ENCODE peak calls at places on chromosomes 16 and 17, in seven cellular contexts. C, Y, K, M, A, J and R are unnamed samples.

GRCh38 chr17:13596241-13596941 is 5.3 kb downstream of the HS3ST3A1 start:
- DNase-seq in C (no peak), Y (no peak), K (no peak), M (no peak), A (no peak), J (no peak), R (no peak)

GRCh38 chr16:27579086-27579980 is 29.4 kb downstream of the KATNIP start:
- DNase-seq in C (no peak), Y (no peak), K (no peak), M (no peak), A (no peak), J (no peak), R (no peak)

GRCh38 chr17:80800775-80801391 is 190.8 kb upstream of the CHMP6 start:
- DNase-seq in C (no peak), Y (no peak), K (no peak), M (no peak), A (no peak), J (no peak), R (peak)

GRCh38 chr16:77090062-77090461 is 100.9 kb upstream of the MON1B start:
- DNase-seq in C (no peak), Y (no peak), K (no peak), M (no peak), A (no peak), J (no peak), R (no peak)

GRCh38 chr17:76537288-76537577 is 276 bp downstream of the CYGB start:
- DNase-seq in C (peak), Y (peak), K (no peak), M (no peak), A (no peak), J (peak), R (no peak)

GRCh38 chr17:62110923-62111484 is 45.9 kb upstream of the MED13 start:
- DNase-seq in C (no peak), Y (no peak), K (no peak), M (no peak), A (no peak), J (no peak), R (no peak)

GRCh38 chr16:17396762-17397498 is 73.8 kb downstream of the XYLT1 start:
- DNase-seq in C (no peak), Y (peak), K (no peak), M (no peak), A (peak), J (no peak), R (no peak)

GRCh38 chr16:85651822-85652430 is 36.8 kb downstream of the GINS2 start:
- DNase-seq in C (no peak), Y (peak), K (no peak), M (no peak), A (no peak), J (peak), R (no peak)

GRCh38 chr17:40015998-40016691 is 905 bp downstream of the CSF3 start:
- DNase-seq in C (peak), Y (no peak), K (no peak), M (no peak), A (no peak), J (no peak), R (no peak)

GRCh38 chr16:2968368-2968737 is 795 bp upstream of the PAQR4 start:
- DNase-seq in C (no peak), Y (no peak), K (no peak), M (no peak), A (no peak), J (no peak), R (no peak)

GRCh38 chr17:61425682-61426481 is 26.2 kb downstream of the TBX2 start:
- DNase-seq in C (no peak), Y (no peak), K (no peak), M (no peak), A (no peak), J (no peak), R (no peak)

GRCh38 chr17:77571562-77571981 is 386.9 kb upstream of the TNRC6C start:
- DNase-seq in C (no peak), Y (no peak), K (no peak), M (no peak), A (no peak), J (peak), R (no peak)

GRCh38 chr16:50309156-50309526 is 42.8 kb downstream of the ADCY7 start:
- DNase-seq in C (no peak), Y (no peak), K (no peak), M (no peak), A (no peak), J (no peak), R (no peak)

GRCh38 chr17:2025622-2026309 is 632 bp upstream of the RTN4RL1 start:
- DNase-seq in C (peak), Y (peak), K (no peak), M (no peak), A (peak), J (peak), R (peak)

GRCh38 chr17:19317359-19318095 is 45.0 kb downstream of the B9D1 start:
- DNase-seq in C (peak), Y (no peak), K (peak), M (no peak), A (peak), J (peak), R (peak)

GRCh38 chr17:58533616-58534188 is 19.3 kb upstream of the MTMR4 start:
- DNase-seq in C (no peak), Y (no peak), K (no peak), M (no peak), A (no peak), J (no peak), R (no peak)
- TF ChIP-seq CTCF in C (no peak), Y (no peak), K (no peak), M (no peak), A (no peak), J (no peak), R (no peak)

DNA sequence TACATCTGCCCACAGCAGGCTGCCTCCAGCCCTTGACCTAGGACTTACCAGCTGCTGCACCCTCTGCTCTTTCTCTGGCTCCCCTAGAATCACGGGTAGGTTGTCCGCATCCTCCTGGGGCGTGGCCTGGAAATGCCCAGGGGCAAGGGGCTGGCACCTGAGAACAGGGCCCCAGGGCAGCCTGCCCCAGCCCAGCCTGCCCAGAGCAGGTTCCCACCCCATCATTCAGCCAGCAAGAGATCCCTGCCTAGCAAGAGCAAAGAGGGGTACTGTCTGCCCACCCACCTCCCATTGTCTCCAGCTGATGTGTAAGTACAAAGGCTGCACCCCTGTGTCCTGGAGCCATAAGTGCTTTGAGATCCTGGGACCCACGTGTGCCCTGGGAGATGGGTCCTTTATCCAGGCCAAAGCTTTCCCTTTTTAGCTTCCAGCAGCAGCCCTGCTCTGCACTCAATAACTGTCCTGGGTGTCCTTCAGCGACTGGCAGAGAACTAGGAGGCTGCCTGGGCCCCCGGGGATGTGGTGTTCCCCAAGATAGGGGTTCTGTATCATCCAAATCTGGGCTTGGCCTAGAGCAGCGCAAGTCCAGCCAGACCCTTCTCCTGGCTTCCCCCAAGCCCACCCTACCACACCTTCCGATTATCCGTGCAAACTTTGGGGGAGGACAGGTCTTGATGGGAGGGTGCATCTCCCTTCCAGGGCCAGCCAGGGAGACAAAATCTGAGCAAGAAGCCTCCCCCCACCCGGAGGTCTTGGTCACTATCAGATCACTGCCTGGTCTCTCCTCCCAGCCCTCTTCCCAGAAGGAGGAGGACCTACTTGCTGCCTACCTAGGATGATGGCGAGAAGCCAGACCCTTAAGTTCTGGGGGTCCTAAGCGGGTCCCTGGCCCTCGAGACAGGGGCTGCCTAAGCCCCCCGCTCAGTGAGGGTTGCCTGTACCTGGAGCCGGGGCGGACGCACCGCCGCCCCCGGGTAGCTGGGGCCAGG is 4.9 kb downstream of the TSPOAP1 start:
- DNase-seq in C (no peak), Y (peak), K (no peak), M (no peak), A (no peak), J (no peak), R (no peak)
- H3K27ac ChIP-seq in C (peak), Y (no peak), K (no peak), M (peak), A (peak), J (peak), R (peak)

GRCh38 chr17:56939869-56940484 is 20.9 kb downstream of the COIL start:
- DNase-seq in C (no peak), Y (no peak), K (peak), M (no peak), A (no peak), J (no peak), R (no peak)
- TF ChIP-seq CTCF in C (peak), Y (peak), K (peak), M (peak), A (peak), J (peak), R (peak)

GRCh38 chr17:34254146-34254545 is 939 bp upstream of the CCL2 start:
- DNase-seq in C (no peak), Y (no peak), K (no peak), M (no peak), A (no peak), J (no peak), R (no peak)

GRCh38 chr17:34251186-34251585 is 3.9 kb upstream of the CCL2 start:
- DNase-seq in C (no peak), Y (no peak), K (no peak), M (no peak), A (no peak), J (no peak), R (no peak)

GRCh38 chr17:34252890-34253525 is 2.1 kb upstream of the CCL2 start:
- DNase-seq in C (no peak), Y (no peak), K (no peak), M (no peak), A (no peak), J (no peak), R (no peak)

GRCh38 chr17:34254651-34255380 is at the start of gene CCL2:
- DNase-seq in C (peak), Y (no peak), K (peak), M (no peak), A (peak), J (peak), R (peak)

DNA sequence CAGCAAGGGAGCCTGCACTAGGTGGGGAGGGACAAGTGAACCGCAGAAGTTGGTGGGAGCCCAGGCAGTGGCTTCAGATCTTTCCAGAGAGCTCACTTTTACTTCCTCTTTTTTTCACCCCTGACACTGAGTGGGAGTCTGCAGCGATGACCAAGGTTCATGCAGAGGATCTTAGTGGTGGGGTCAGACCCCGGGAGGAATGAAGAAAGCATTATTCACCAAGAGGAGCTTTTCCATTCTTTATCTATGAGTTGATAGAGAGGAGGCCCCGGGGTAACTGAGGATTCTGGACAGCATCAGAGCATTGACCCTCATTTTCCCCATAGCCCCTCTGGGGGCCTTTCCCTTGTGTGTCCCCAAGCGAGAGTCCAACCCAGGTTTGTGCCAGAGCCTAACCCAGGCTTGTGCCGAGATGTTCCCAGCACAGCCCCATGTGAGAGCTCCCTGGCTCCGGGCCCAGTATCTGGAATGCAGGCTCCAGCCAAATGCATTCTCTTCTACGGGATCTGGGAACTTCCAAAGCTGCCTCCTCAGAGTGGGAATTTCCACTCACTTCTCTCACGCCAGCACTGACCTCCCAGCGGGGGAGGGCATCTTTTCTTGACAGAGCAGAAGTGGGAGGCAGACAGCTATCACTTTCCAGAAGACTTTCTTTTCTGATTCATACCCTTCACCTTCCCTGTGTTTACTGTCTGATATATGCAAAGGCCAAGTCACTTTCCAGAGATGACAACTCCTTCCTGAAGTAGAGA is 2.8 kb upstream of the CCL2 start:
- DNase-seq in C (peak), Y (peak), K (no peak), M (no peak), A (peak), J (peak), R (peak)
- H3K27ac ChIP-seq in C (peak), Y (peak), K (no peak), M (peak), A (peak), J (peak), R (no peak)

GRCh38 chr16:19210968-19211367 is 42.9 kb downstream of the SYT17 start:
- DNase-seq in C (no peak), Y (no peak), K (no peak), M (no peak), A (no peak), J (no peak), R (peak)
- TF ChIP-seq CTCF in C (no peak), Y (no peak), K (no peak), M (no peak), A (no peak), J (no peak), R (no peak)

GRCh38 chr17:16987001-16987829 is 15.3 kb upstream of the TNFRSF13B start:
- DNase-seq in C (no peak), Y (no peak), K (peak), M (no peak), A (no peak), J (no peak), R (no peak)

GRCh38 chr17:16988749-16989229 is 16.9 kb upstream of the TNFRSF13B start:
- DNase-seq in C (no peak), Y (no peak), K (peak), M (no peak), A (no peak), J (no peak), R (no peak)

GRCh38 chr17:16987830-16988601 is 16.1 kb upstream of the TNFRSF13B start:
- DNase-seq in C (peak), Y (no peak), K (peak), M (peak), A (peak), J (peak), R (peak)

GRCh38 chr17:16989230-16989952 is 17.5 kb upstream of the TNFRSF13B start:
- DNase-seq in C (peak), Y (no peak), K (peak), M (no peak), A (no peak), J (no peak), R (no peak)

GRCh38 chr17:16986391-16986790 is 14.5 kb upstream of the TNFRSF13B start:
- DNase-seq in C (no peak), Y (no peak), K (no peak), M (no peak), A (no peak), J (no peak), R (no peak)
- H3K27ac ChIP-seq in C (no peak), Y (no peak), K (peak), M (no peak), A (no peak), J (no peak), R (no peak)

DNA sequence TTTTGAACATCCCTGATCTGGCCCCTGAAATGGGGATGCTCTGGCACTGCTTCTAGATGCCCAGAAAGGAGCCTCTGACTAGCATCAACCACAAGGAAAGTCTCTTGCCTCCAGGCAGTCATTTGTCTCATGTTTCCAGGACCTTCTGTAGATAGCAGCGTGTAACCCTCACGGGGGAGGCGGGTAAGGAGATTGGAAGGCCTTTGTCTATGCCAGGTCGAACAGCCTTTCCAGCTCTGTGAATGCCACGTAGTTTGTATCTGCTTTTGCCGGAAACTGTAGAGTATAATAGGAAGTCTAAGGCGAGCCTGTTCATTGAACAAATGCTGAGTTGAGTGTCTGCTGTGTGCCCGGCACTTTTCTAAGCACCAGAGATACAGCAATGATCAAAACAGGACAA is 43.9 kb upstream of the AQP8 start:
- DNase-seq in C (no peak), Y (no peak), K (no peak), M (no peak), A (no peak), J (no peak), R (no peak)
- TF ChIP-seq CTCF in C (no peak), Y (no peak), K (no peak), M (no peak), A (no peak), J (no peak), R (no peak)